ENCODE peak calls at places on chromosome 5, in seven cellular contexts. O is CD8-positive, alpha-beta T cell; B is PC-3; G is iPS-NIHi11; Q is stimulated activated CD4-positive, alpha-beta T cell treated with anti-CD3 and anti-CD28 coated beads, Interleukin-1b, Interleukin-23, amount 100 ng/mL, for 1 hour; X is KBM-7; M is NCI-H1092. V is an unnamed sample.

GRCh38 chr5:89849819-89850515 is 559.6 kb downstream of the CETN3 start:
- DNase-seq in O (no peak), B (no peak), G (no peak), Q (no peak), X (no peak), M (no peak), V (no peak)

GRCh38 chr5:134258896-134259295 is 33.0 kb upstream of the PPP2CA start:
- DNase-seq in O (no peak), B (no peak), G (no peak), Q (no peak), X (no peak), M (no peak), V (no peak)

GRCh38 chr5:142816577-142816976 is 46.4 kb downstream of the ARHGAP26 start:
- DNase-seq in O (no peak), B (peak), G (peak), Q (no peak), X (no peak), M (no peak), V (no peak)

GRCh38 chr5:168364738-168365550 is 73.5 kb downstream of the WWC1 start:
- DNase-seq in O (no peak), B (peak), G (peak), Q (no peak), X (no peak), M (no peak), V (no peak)

GRCh38 chr5:78533356-78533755 is 115.2 kb downstream of the LHFPL2 start:
- DNase-seq in O (no peak), B (peak), G (peak), Q (no peak), X (peak), M (no peak), V (no peak)

GRCh38 chr5:153360860-153361259 is 129.6 kb upstream of the GRIA1 start:
- DNase-seq in O (no peak), B (no peak), G (no peak), Q (no peak), X (no peak), M (no peak), V (no peak)

GRCh38 chr5:180335614-180336233 is 17.4 kb downstream of the GFPT2 start:
- DNase-seq in O (no peak), B (no peak), G (no peak), Q (no peak), X (no peak), M (no peak), V (no peak)

GRCh38 chr5:110008131-110008530 is 318.4 kb downstream of the MAN2A1 start:
- DNase-seq in O (no peak), B (no peak), G (no peak), Q (no peak), X (no peak), M (no peak), V (no peak)

GRCh38 chr5:68648944-68649874 is 433.7 kb downstream of the PIK3R1 start:
- DNase-seq in O (no peak), B (peak), G (no peak), Q (no peak), X (no peak), M (no peak), V (no peak)

GRCh38 chr5:107381189-107381856 is 289.4 kb downstream of the EFNA5 start:
- DNase-seq in O (no peak), B (peak), G (no peak), Q (no peak), X (no peak), M (no peak), V (no peak)

GRCh38 chr5:135324897-135325650 is 74.0 kb downstream of the MACROH2A1 start:
- DNase-seq in O (peak), B (peak), G (no peak), Q (no peak), X (no peak), M (no peak), V (no peak)

GRCh38 chr5:154829181-154829588 is 21.2 kb downstream of the FAXDC2 start:
- DNase-seq in O (no peak), B (no peak), G (no peak), Q (no peak), X (no peak), M (no peak), V (no peak)

V was measured in cortex of kidney.